ENCODE peak calls at places on chromosomes 1 and 21, in ten cellular contexts. One of them, this sample, is unnamed. For H3K4me1, the result is how much of the 10 kb centered on the place peaks cover.

GRCh38 chr1:204894031-204894430 is 23.4 kb downstream of the NFASC start:
- DNase-seq in pancreas: no peak
- DNase-seq in neuronal stem cell: no peak
- DNase-seq in fibroblast of lung: peak
- DNase-seq in uterus: no peak
- DNase-seq in CD4-positive, CD25-positive, alpha-beta regulatory T cell: no peak
- DNase-seq in gastrocnemius medialis: no peak
- DNase-seq in H1: no peak
- DNase-seq in kidney: no peak
- DNase-seq in spleen: no peak
- DNase-seq in this sample: no peak

GRCh38 chr1:205356424-205357151 is at the start of gene KLHDC8A:
- DNase-seq in uterus: peak
- DNase-seq in kidney: no peak
- DNase-seq in neuronal stem cell: peak
- DNase-seq in CD4-positive, CD25-positive, alpha-beta regulatory T cell: no peak
- DNase-seq in pancreas: no peak
- DNase-seq in gastrocnemius medialis: no peak
- DNase-seq in fibroblast of lung: peak
- DNase-seq in spleen: no peak
- DNase-seq in H1: no peak
- DNase-seq in this sample: no peak

GRCh38 chr1:1185101-1185765 is 11.6 kb downstream of the TTLL10 start:
- DNase-seq in H1: no peak
- DNase-seq in neuronal stem cell: no peak
- DNase-seq in fibroblast of lung: no peak
- DNase-seq in gastrocnemius medialis: no peak
- DNase-seq in CD4-positive, CD25-positive, alpha-beta regulatory T cell: no peak
- DNase-seq in uterus: no peak
- DNase-seq in spleen: peak
- DNase-seq in kidney: peak
- DNase-seq in pancreas: peak
- DNase-seq in this sample: no peak

GRCh38 chr1:233105225-233105624 is 154.8 kb downstream of the NTPCR start:
- DNase-seq in CD4-positive, CD25-positive, alpha-beta regulatory T cell: no peak
- DNase-seq in neuronal stem cell: no peak
- DNase-seq in gastrocnemius medialis: no peak
- DNase-seq in uterus: no peak
- DNase-seq in pancreas: no peak
- DNase-seq in H1: no peak
- DNase-seq in spleen: no peak
- DNase-seq in fibroblast of lung: peak
- DNase-seq in kidney: no peak
- DNase-seq in this sample: no peak

GRCh38 chr1:17276568-17276967 is 27.7 kb downstream of the PADI3 start:
- DNase-seq in fibroblast of lung: peak
- DNase-seq in uterus: no peak
- DNase-seq in spleen: peak
- DNase-seq in neuronal stem cell: no peak
- DNase-seq in CD4-positive, CD25-positive, alpha-beta regulatory T cell: no peak
- DNase-seq in pancreas: no peak
- DNase-seq in gastrocnemius medialis: no peak
- DNase-seq in kidney: no peak
- DNase-seq in H1: no peak
- DNase-seq in this sample: no peak

GRCh38 chr1:33273402-33273801 is 17.1 kb downstream of the ZNF362 start:
- DNase-seq in spleen: no peak
- DNase-seq in H1: no peak
- DNase-seq in fibroblast of lung: no peak
- DNase-seq in CD4-positive, CD25-positive, alpha-beta regulatory T cell: peak
- DNase-seq in gastrocnemius medialis: no peak
- DNase-seq in kidney: no peak
- DNase-seq in neuronal stem cell: no peak
- DNase-seq in pancreas: no peak
- DNase-seq in uterus: no peak
- DNase-seq in this sample: no peak

GRCh38 chr21:32705139-32705538 is 22.7 kb downstream of the SYNJ1 start:
- DNase-seq in neuronal stem cell: no peak
- DNase-seq in CD4-positive, CD25-positive, alpha-beta regulatory T cell: no peak
- DNase-seq in H1: no peak
- DNase-seq in uterus: no peak
- DNase-seq in pancreas: no peak
- DNase-seq in spleen: no peak
- DNase-seq in fibroblast of lung: peak
- DNase-seq in gastrocnemius medialis: no peak
- DNase-seq in kidney: no peak
- DNase-seq in this sample: no peak

GRCh38 chr1:31102501-31102950 is 37.0 kb upstream of the PUM1 start:
- DNase-seq in gastrocnemius medialis: peak
- DNase-seq in uterus: no peak
- DNase-seq in fibroblast of lung: peak
- DNase-seq in CD4-positive, CD25-positive, alpha-beta regulatory T cell: no peak
- DNase-seq in pancreas: no peak
- DNase-seq in spleen: no peak
- DNase-seq in H1: no peak
- DNase-seq in neuronal stem cell: no peak
- DNase-seq in kidney: no peak
- DNase-seq in this sample: no peak

GRCh38 chr1:233708416-233708815 is 94.5 kb downstream of the KCNK1 start:
- DNase-seq in H1: no peak
- DNase-seq in uterus: no peak
- DNase-seq in neuronal stem cell: no peak
- DNase-seq in gastrocnemius medialis: no peak
- DNase-seq in CD4-positive, CD25-positive, alpha-beta regulatory T cell: no peak
- DNase-seq in spleen: no peak
- DNase-seq in pancreas: no peak
- DNase-seq in fibroblast of lung: no peak
- DNase-seq in kidney: no peak
- DNase-seq in this sample: no peak

GRCh38 chr1:147492207-147492606 is 49.1 kb upstream of the BCL9 start:
- DNase-seq in CD4-positive, CD25-positive, alpha-beta regulatory T cell: no peak
- DNase-seq in uterus: no peak
- DNase-seq in gastrocnemius medialis: no peak
- DNase-seq in spleen: no peak
- DNase-seq in pancreas: no peak
- DNase-seq in neuronal stem cell: no peak
- DNase-seq in H1: no peak
- DNase-seq in fibroblast of lung: no peak
- DNase-seq in kidney: no peak
- DNase-seq in this sample: no peak

GRCh38 chr1:237875291-237875690 is 15.4 kb downstream of the ZP4 start:
- DNase-seq in kidney: no peak
- DNase-seq in fibroblast of lung: peak
- DNase-seq in CD4-positive, CD25-positive, alpha-beta regulatory T cell: no peak
- DNase-seq in neuronal stem cell: no peak
- DNase-seq in H1: no peak
- DNase-seq in spleen: no peak
- DNase-seq in gastrocnemius medialis: no peak
- DNase-seq in pancreas: no peak
- DNase-seq in uterus: no peak
- DNase-seq in this sample: no peak

GRCh38 chr1:219924348-219924747 is 4.0 kb downstream of the SLC30A10 start:
- DNase-seq in fibroblast of lung: no peak
- DNase-seq in H1: no peak
- DNase-seq in spleen: no peak
- DNase-seq in gastrocnemius medialis: no peak
- DNase-seq in neuronal stem cell: no peak
- DNase-seq in CD4-positive, CD25-positive, alpha-beta regulatory T cell: no peak
- DNase-seq in uterus: no peak
- DNase-seq in kidney: no peak
- DNase-seq in pancreas: no peak
- DNase-seq in this sample: no peak

GRCh38 chr1:219582310-219582709 is 30.6 kb downstream of the ZC3H11B start:
- DNase-seq in CD4-positive, CD25-positive, alpha-beta regulatory T cell: no peak
- DNase-seq in uterus: no peak
- DNase-seq in pancreas: no peak
- DNase-seq in gastrocnemius medialis: no peak
- DNase-seq in H1: no peak
- DNase-seq in spleen: no peak
- DNase-seq in fibroblast of lung: peak
- DNase-seq in neuronal stem cell: no peak
- DNase-seq in kidney: no peak
- DNase-seq in this sample: no peak

GRCh38 chr1:23169727-23170335 is 1.2 kb upstream of the LUZP1 start:
- DNase-seq in uterus: peak
- DNase-seq in neuronal stem cell: no peak
- DNase-seq in spleen: peak
- DNase-seq in H1: no peak
- DNase-seq in kidney: peak
- DNase-seq in CD4-positive, CD25-positive, alpha-beta regulatory T cell: peak
- DNase-seq in gastrocnemius medialis: peak
- DNase-seq in fibroblast of lung: peak
- DNase-seq in pancreas: no peak
- DNase-seq in this sample: no peak

GRCh38 chr1:168917309-168917708 is 188.3 kb upstream of the DPT start:
- DNase-seq in uterus: no peak
- DNase-seq in neuronal stem cell: no peak
- DNase-seq in pancreas: no peak
- DNase-seq in gastrocnemius medialis: no peak
- DNase-seq in CD4-positive, CD25-positive, alpha-beta regulatory T cell: no peak
- DNase-seq in kidney: no peak
- DNase-seq in H1: no peak
- DNase-seq in fibroblast of lung: no peak
- DNase-seq in spleen: no peak
- DNase-seq in this sample: no peak

GRCh38 chr1:157833155-157833554 is 8.5 kb downstream of the CD5L start:
- DNase-seq in pancreas: peak
- DNase-seq in kidney: no peak
- DNase-seq in fibroblast of lung: no peak
- DNase-seq in H1: no peak
- DNase-seq in spleen: no peak
- DNase-seq in uterus: no peak
- DNase-seq in gastrocnemius medialis: no peak
- DNase-seq in neuronal stem cell: no peak
- DNase-seq in CD4-positive, CD25-positive, alpha-beta regulatory T cell: no peak
- DNase-seq in this sample: no peak

GRCh38 chr21:42746593-42747266 is 93.3 kb downstream of the PDE9A start:
- DNase-seq in uterus: no peak
- DNase-seq in spleen: peak
- DNase-seq in CD4-positive, CD25-positive, alpha-beta regulatory T cell: peak
- DNase-seq in neuronal stem cell: no peak
- DNase-seq in gastrocnemius medialis: no peak
- DNase-seq in H1: no peak
- DNase-seq in kidney: peak
- DNase-seq in pancreas: no peak
- DNase-seq in fibroblast of lung: no peak
- DNase-seq in this sample: peak

GRCh38 chr1:24392982-24393645 is 20.5 kb downstream of the STPG1 start:
- DNase-seq in pancreas: no peak
- DNase-seq in neuronal stem cell: no peak
- DNase-seq in H1: no peak
- DNase-seq in kidney: no peak
- DNase-seq in spleen: no peak
- DNase-seq in fibroblast of lung: no peak
- DNase-seq in gastrocnemius medialis: no peak
- DNase-seq in CD4-positive, CD25-positive, alpha-beta regulatory T cell: peak
- DNase-seq in uterus: no peak
- DNase-seq in this sample: peak
- H3K27ac ChIP-seq in pancreas: no peak
- H3K27ac ChIP-seq in neuronal stem cell: no peak
- H3K27ac ChIP-seq in H1: no peak
- H3K27ac ChIP-seq in kidney: no peak
- H3K27ac ChIP-seq in spleen: peak
- H3K27ac ChIP-seq in fibroblast of lung: no peak
- H3K27ac ChIP-seq in gastrocnemius medialis: peak
- H3K27ac ChIP-seq in CD4-positive, CD25-positive, alpha-beta regulatory T cell: peak
- H3K27ac ChIP-seq in uterus: peak
- H3K27ac ChIP-seq in this sample: peak

GRCh38 chr1:41739061-41739955 is 179.4 kb downstream of the HIVEP3 start:
- DNase-seq in neuronal stem cell: no peak
- DNase-seq in spleen: peak
- DNase-seq in kidney: peak
- DNase-seq in gastrocnemius medialis: peak
- DNase-seq in fibroblast of lung: no peak
- DNase-seq in pancreas: no peak
- DNase-seq in CD4-positive, CD25-positive, alpha-beta regulatory T cell: peak
- DNase-seq in uterus: peak
- DNase-seq in H1: no peak
- DNase-seq in this sample: peak
- H3K4me1 ChIP-seq in neuronal stem cell: under half
- H3K4me1 ChIP-seq in spleen: half or more
- H3K4me1 ChIP-seq in kidney: under half
- H3K4me1 ChIP-seq in gastrocnemius medialis: under half
- H3K4me1 ChIP-seq in fibroblast of lung: under half
- H3K4me1 ChIP-seq in pancreas: under half
- H3K4me1 ChIP-seq in CD4-positive, CD25-positive, alpha-beta regulatory T cell: under half
- H3K4me1 ChIP-seq in uterus: under half
- H3K4me1 ChIP-seq in H1: under half
- H3K4me1 ChIP-seq in this sample: under half

DNA sequence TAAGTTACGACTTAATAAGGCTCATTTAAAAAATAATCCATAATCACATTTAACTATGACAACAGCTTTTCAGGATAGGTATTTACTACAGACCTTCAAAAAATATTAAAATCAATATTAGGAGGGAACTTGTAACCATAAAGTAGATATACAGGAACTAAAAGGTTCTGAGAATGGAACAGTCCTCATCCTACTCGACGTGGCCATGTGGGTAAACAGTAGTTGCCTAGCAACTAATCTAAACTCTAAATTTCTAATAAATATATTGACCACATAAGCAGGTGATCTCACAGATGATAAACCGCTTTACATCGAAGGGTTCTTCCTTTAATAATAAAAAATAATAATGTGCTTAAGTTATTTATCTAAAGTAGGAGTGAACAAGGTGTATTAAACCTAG is 7.9 kb downstream of the AKT3 start:
- DNase-seq in pancreas: no peak
- DNase-seq in uterus: no peak
- DNase-seq in neuronal stem cell: no peak
- DNase-seq in CD4-positive, CD25-positive, alpha-beta regulatory T cell: no peak
- DNase-seq in H1: no peak
- DNase-seq in kidney: no peak
- DNase-seq in gastrocnemius medialis: no peak
- DNase-seq in spleen: no peak
- DNase-seq in fibroblast of lung: no peak
- DNase-seq in this sample: no peak
- H3K4me3 ChIP-seq in pancreas: no peak
- H3K4me3 ChIP-seq in uterus: no peak
- H3K4me3 ChIP-seq in neuronal stem cell: no peak
- H3K4me3 ChIP-seq in CD4-positive, CD25-positive, alpha-beta regulatory T cell: peak
- H3K4me3 ChIP-seq in H1: no peak
- H3K4me3 ChIP-seq in kidney: no peak
- H3K4me3 ChIP-seq in gastrocnemius medialis: no peak
- H3K4me3 ChIP-seq in spleen: no peak
- H3K4me3 ChIP-seq in fibroblast of lung: no peak
- H3K4me3 ChIP-seq in this sample: no peak

GRCh38 chr21:30713786-30714185 is 4.8 kb downstream of the KRTAP21-3 start:
- DNase-seq in kidney: no peak
- DNase-seq in neuronal stem cell: no peak
- DNase-seq in CD4-positive, CD25-positive, alpha-beta regulatory T cell: no peak
- DNase-seq in uterus: no peak
- DNase-seq in fibroblast of lung: peak
- DNase-seq in H1: no peak
- DNase-seq in gastrocnemius medialis: no peak
- DNase-seq in pancreas: no peak
- DNase-seq in spleen: no peak
- DNase-seq in this sample: no peak
- H3K27ac ChIP-seq in kidney: no peak
- H3K27ac ChIP-seq in neuronal stem cell: no peak
- H3K27ac ChIP-seq in CD4-positive, CD25-positive, alpha-beta regulatory T cell: no peak
- H3K27ac ChIP-seq in uterus: no peak
- H3K27ac ChIP-seq in fibroblast of lung: no peak
- H3K27ac ChIP-seq in H1: no peak
- H3K27ac ChIP-seq in gastrocnemius medialis: no peak
- H3K27ac ChIP-seq in pancreas: no peak
- H3K27ac ChIP-seq in spleen: no peak
- H3K27ac ChIP-seq in this sample: no peak

GRCh38 chr1:27523666-27524020 is 33.7 kb upstream of the WASF2 start:
- DNase-seq in spleen: no peak
- DNase-seq in CD4-positive, CD25-positive, alpha-beta regulatory T cell: no peak
- DNase-seq in kidney: no peak
- DNase-seq in pancreas: no peak
- DNase-seq in fibroblast of lung: no peak
- DNase-seq in neuronal stem cell: no peak
- DNase-seq in H1: no peak
- DNase-seq in uterus: no peak
- DNase-seq in gastrocnemius medialis: no peak
- DNase-seq in this sample: no peak
- H3K4me1 ChIP-seq in spleen: half or more
- H3K4me1 ChIP-seq in CD4-positive, CD25-positive, alpha-beta regulatory T cell: half or more
- H3K4me1 ChIP-seq in kidney: half or more
- H3K4me1 ChIP-seq in pancreas: under half
- H3K4me1 ChIP-seq in fibroblast of lung: half or more
- H3K4me1 ChIP-seq in neuronal stem cell: half or more
- H3K4me1 ChIP-seq in H1: half or more
- H3K4me1 ChIP-seq in uterus: half or more
- H3K4me1 ChIP-seq in gastrocnemius medialis: half or more
- H3K4me1 ChIP-seq in this sample: half or more

This sample was measured in naive thymus-derived CD4-positive, alpha-beta T cell.